ENCODE peak calls at places on chromosomes 11 and 22, in seven cellular contexts. Y is neuronal stem cell, O is heart right ventricle, L is small intestine, R is neural progenitor cell, K is A549, A is IMR-90. Z is an unnamed sample.

GRCh38 chr11:69366591-69366990 is 72.6 kb downstream of the MYEOV start:
- DNase-seq in Y (no peak), O (no peak), L (no peak), R (no peak), K (no peak), A (no peak), Z (no peak)

GRCh38 chr11:358129-358805 is 11.0 kb upstream of the B4GALNT4 start:
- DNase-seq in Y (no peak), O (no peak), L (no peak), R (no peak), K (no peak), A (no peak), Z (no peak)

GRCh38 chr11:30741039-30741550 is 154.9 kb upstream of the MPPED2 start:
- DNase-seq in Y (no peak), O (no peak), L (no peak), R (no peak), K (no peak), A (peak), Z (no peak)

GRCh38 chr11:119338318-119338890 is 2.3 kb downstream of the C1QTNF5 start:
- DNase-seq in Y (peak), O (no peak), L (peak), R (peak), K (peak), A (no peak), Z (peak)

GRCh38 chr22:38272373-38273134 is at the start of gene TMEM184B:
- DNase-seq in Y (peak), O (peak), L (peak), R (peak), K (peak), A (peak), Z (peak)

GRCh38 chr22:43448048-43448447 is 36.2 kb downstream of the MPPED1 start:
- DNase-seq in Y (no peak), O (no peak), L (no peak), R (no peak), K (no peak), A (no peak), Z (no peak)

GRCh38 chr22:32617271-32617670 is 142.7 kb downstream of the FBXO7 start:
- DNase-seq in Y (no peak), O (no peak), L (no peak), R (no peak), K (no peak), A (peak), Z (no peak)

GRCh38 chr11:34890089-34890488 is 26.1 kb downstream of the APIP start:
- DNase-seq in Y (no peak), O (no peak), L (peak), R (no peak), K (no peak), A (no peak), Z (no peak)

GRCh38 chr11:73734996-73735395 is 25.9 kb downstream of the RAB6A start:
- DNase-seq in Y (no peak), O (no peak), L (no peak), R (no peak), K (no peak), A (peak), Z (no peak)

GRCh38 chr11:61488651-61489291 is 19.8 kb upstream of the LRRC10B start:
- DNase-seq in Y (no peak), O (peak), L (peak), R (peak), K (no peak), A (no peak), Z (peak)

GRCh38 chr22:35930933-35931332 is 97.7 kb downstream of the RBFOX2 start:
- DNase-seq in Y (peak), O (no peak), L (peak), R (peak), K (peak), A (peak), Z (peak)

GRCh38 chr11:48108231-48109045 is 108.2 kb upstream of the OR4B1 start:
- DNase-seq in Y (no peak), O (no peak), L (no peak), R (no peak), K (no peak), A (no peak), Z (no peak)

GRCh38 chr11:85541683-85542082 is 85.5 kb downstream of the DLG2 start:
- DNase-seq in Y (no peak), O (no peak), L (no peak), R (no peak), K (no peak), A (no peak), Z (no peak)

GRCh38 chr11:69716891-69717747 is 13.3 kb upstream of the FGF19 start:
- DNase-seq in Y (no peak), O (no peak), L (no peak), R (no peak), K (no peak), A (no peak), Z (no peak)

GRCh38 chr11:10550988-10551657 is 10.1 kb upstream of the RNF141 start:
- DNase-seq in Y (no peak), O (no peak), L (no peak), R (no peak), K (no peak), A (no peak), Z (no peak)

GRCh38 chr11:113994077-113994954 is 19.4 kb downstream of the HTR3A start:
- DNase-seq in Y (peak), O (no peak), L (peak), R (peak), K (peak), A (no peak), Z (peak)

GRCh38 chr11:130728185-130729160 is 187.8 kb downstream of the SNX19 start:
- DNase-seq in Y (no peak), O (no peak), L (no peak), R (no peak), K (no peak), A (no peak), Z (no peak)

GRCh38 chr11:79482800-79483199 is 42.0 kb upstream of the TENM4 start:
- DNase-seq in Y (no peak), O (no peak), L (no peak), R (no peak), K (no peak), A (no peak), Z (no peak)

GRCh38 chr22:19075404-19075803 is 46.8 kb downstream of the DGCR2 start:
- DNase-seq in Y (no peak), O (no peak), L (no peak), R (no peak), K (no peak), A (no peak), Z (no peak)

GRCh38 chr11:14835491-14836105 is 56.4 kb downstream of the CYP2R1 start:
- DNase-seq in Y (no peak), O (no peak), L (no peak), R (no peak), K (no peak), A (peak), Z (no peak)

GRCh38 chr11:12453243-12453642 is 75.9 kb downstream of the PARVA start:
- DNase-seq in Y (no peak), O (no peak), L (no peak), R (peak), K (no peak), A (no peak), Z (no peak)

GRCh38 chr11:76604652-76605241 is 65.8 kb downstream of the LRRC32 start:
- DNase-seq in Y (no peak), O (peak), L (no peak), R (no peak), K (no peak), A (peak), Z (peak)

DNA sequence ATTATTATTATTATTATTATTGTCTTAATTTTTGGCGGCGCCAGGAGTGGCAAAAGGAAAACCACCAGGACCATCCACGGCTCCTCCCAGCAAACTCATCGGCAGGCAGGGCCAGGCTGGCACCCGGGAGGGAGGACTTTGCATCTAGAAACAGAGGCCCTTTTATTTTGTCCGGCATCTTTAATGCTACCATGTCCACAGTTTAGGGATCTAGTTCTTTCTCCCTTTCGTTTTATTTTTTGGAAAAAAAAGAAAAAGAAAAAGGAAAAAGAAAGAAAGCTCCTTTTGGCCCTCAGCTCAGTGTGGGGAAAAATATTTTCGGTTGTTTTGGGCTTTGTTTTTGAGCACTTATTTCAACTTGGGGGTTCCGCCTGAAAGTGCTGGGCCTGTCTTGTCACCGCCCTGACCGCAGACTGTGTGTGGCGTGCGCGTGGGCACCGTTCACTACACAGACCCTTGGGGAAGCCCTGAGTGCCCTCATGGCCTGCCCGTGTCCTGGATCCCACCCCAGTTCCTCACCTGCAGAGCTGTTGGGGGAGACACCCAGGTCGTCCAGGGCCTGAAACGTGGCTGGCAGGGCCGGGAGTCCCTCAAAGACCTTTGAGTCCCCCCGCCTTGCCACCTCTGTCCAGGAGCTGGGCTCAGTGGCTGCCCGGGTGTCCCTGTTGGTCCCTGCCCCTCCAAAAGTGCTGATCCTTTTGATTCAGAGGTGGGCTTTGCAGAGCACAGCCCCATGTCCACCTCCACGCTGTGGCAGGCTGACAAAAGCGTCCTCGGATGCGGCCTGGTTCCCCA is 69.1 kb upstream of the PPARA start:
- DNase-seq in Y (no peak), O (peak), L (no peak), R (no peak), K (no peak), A (no peak), Z (no peak)
- H3K27ac ChIP-seq in Y (no peak), O (peak), L (peak), R (no peak), K (peak), A (peak), Z (peak)

DNA sequence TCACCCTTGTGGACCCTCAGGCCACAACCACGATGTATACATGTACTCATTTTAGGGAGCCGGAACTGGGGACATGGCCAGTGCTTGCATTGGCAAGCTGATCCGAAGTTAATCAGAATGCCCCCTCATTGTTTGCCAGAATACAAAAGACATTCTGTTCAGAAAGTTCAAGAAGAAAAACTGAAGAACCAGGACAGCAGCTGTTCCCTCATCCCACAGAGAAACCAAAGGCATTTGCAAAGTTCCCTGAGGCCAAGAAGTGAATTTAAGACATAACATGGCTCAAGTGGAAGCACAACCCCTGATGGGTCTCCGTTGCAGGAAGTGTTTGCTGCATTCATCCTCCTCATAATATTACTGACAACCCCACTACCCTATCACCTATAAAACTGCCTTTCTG is 101.8 kb upstream of the AKIP1 start:
- DNase-seq in Y (no peak), O (no peak), L (no peak), R (no peak), K (no peak), A (no peak), Z (no peak)
- H3K4me3 ChIP-seq in Y (peak), O (peak), L (no peak), R (peak), K (no peak), A (peak), Z (peak)

GRCh38 chr22:37240941-37241320 is 3.1 kb downstream of the RAC2 start:
- DNase-seq in Y (no peak), O (no peak), L (no peak), R (no peak), K (no peak), A (no peak), Z (no peak)

GRCh38 chr22:37241351-37242142 is 2.5 kb downstream of the RAC2 start:
- DNase-seq in Y (no peak), O (no peak), L (peak), R (no peak), K (no peak), A (no peak), Z (no peak)

GRCh38 chr22:37243402-37244113 is 511 bp downstream of the RAC2 start:
- DNase-seq in Y (no peak), O (no peak), L (no peak), R (no peak), K (no peak), A (no peak), Z (no peak)

GRCh38 chr22:37244114-37244921 is at the start of gene RAC2:
- DNase-seq in Y (no peak), O (peak), L (peak), R (peak), K (no peak), A (peak), Z (peak)

DNA sequence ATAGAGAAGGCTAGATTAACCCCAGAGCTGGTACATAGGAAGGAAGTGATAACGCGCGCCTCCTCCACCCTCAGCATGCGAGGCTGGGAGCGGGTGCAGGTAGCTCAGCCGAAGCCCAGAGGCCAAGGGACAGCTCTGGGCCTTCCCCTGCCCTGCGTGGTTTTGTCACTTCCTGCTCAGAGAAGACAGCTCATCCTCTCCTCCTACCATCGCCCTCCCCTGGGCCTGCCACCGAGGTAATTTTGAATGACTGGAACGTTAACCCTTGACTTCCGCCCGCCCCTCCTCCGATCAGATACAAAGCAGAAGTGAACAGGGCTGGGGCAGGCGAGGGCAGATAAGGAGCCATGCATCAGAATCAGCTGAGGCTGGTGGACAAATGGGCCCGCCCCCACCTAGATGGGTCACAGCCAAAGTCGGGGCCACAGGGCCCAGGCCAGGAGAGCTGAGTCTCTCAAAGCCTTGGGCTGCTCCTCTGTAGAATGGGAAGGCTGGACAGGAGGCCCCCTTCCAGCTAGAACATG is 1.6 kb downstream of the RAC2 start:
- DNase-seq in Y (no peak), O (peak), L (peak), R (no peak), K (no peak), A (peak), Z (peak)
- H3K27ac ChIP-seq in Y (no peak), O (no peak), L (peak), R (no peak), K (peak), A (no peak), Z (no peak)

GRCh38 chr22:50696799-50697561 is 24.4 kb downstream of the SHANK3 start:
- DNase-seq in Y (peak), O (peak), L (peak), R (peak), K (peak), A (no peak), Z (no peak)
- H3K4me3 ChIP-seq in Y (peak), O (peak), L (no peak), R (peak), K (peak), A (peak), Z (peak)